ENCODE peak calls at places on chromosomes 11 and 22, in four cellular contexts. K is A549, N is HepG2, B is K562. T is an unnamed sample.

GRCh38 chr11:46346886-46347636 is at the start of gene DGKZ:
- DNase-seq in K (peak; percentile 81), N (peak; percentile 66), B (peak; percentile 97), T (peak; percentile 81)

GRCh38 chr11:68053117-68053516 is 14.3 kb downstream of the TCIRG1 start:
- DNase-seq in K (no peak), N (no peak), B (no peak), T (no peak)

GRCh38 chr11:93267383-93267782 is 63.2 kb upstream of the DEUP1 start:
- DNase-seq in K (no peak), N (no peak), B (no peak), T (no peak)

GRCh38 chr11:46693597-46694012 is 6.8 kb downstream of the ARHGAP1 start:
- DNase-seq in K (no peak), N (no peak), B (no peak), T (no peak)

GRCh38 chr11:62141111-62142042 is 17.6 kb downstream of the INCENP start:
- DNase-seq in K (no peak), N (no peak), B (no peak), T (no peak)

GRCh38 chr22:49754674-49755590 is 72.7 kb downstream of the BRD1 start:
- DNase-seq in K (no peak), N (no peak), B (no peak), T (no peak)

GRCh38 chr22:24592846-24593809 is at the start of gene LRRC75B:
- DNase-seq in K (peak; percentile 80), N (peak; percentile 85), B (peak; percentile 82), T (peak; percentile 88)

GRCh38 chr11:3947084-3947483 is 91.6 kb downstream of the STIM1 start:
- DNase-seq in K (no peak), N (no peak), B (no peak), T (no peak)

GRCh38 chr22:39351689-39352214 is 2.0 kb downstream of the SYNGR1 start:
- DNase-seq in K (no peak), N (no peak), B (no peak), T (peak; percentile 44)

GRCh38 chr11:15942936-15943335 is 413.4 kb downstream of the SOX6 start:
- DNase-seq in K (no peak), N (no peak), B (no peak), T (no peak)

GRCh38 chr11:69008774-69009440 is 4.1 kb downstream of the MRGPRF start:
- DNase-seq in K (peak; percentile 96), N (peak; percentile 36), B (peak; percentile 76), T (no peak)

GRCh38 chr11:92154611-92155010 is 70.0 kb upstream of the FAT3 start:
- DNase-seq in K (no peak), N (no peak), B (no peak), T (no peak)

GRCh38 chr11:97610000-97610399 is 1220.2 kb downstream of the JRKL start:
- DNase-seq in K (no peak), N (no peak), B (no peak), T (peak; percentile 18)

GRCh38 chr11:65311197-65311631 is 3.5 kb upstream of the CDC42EP2 start:
- DNase-seq in K (no peak), N (no peak), B (no peak), T (no peak)

GRCh38 chr11:22304337-22304961 is 33.7 kb upstream of the SLC17A6 start:
- DNase-seq in K (peak; percentile 21), N (peak; percentile 12), B (peak; percentile 24), T (no peak)

GRCh38 chr11:70470127-70470526 is 71.8 kb downstream of the CTTN start:
- DNase-seq in K (no peak), N (no peak), B (peak; percentile 17), T (no peak)

GRCh38 chr11:66089067-66089466 is 19.0 kb downstream of the PACS1 start:
- DNase-seq in K (no peak), N (no peak), B (no peak), T (no peak)

GRCh38 chr11:9657531-9657930 is 6.3 kb upstream of the SWAP70 start:
- DNase-seq in K (no peak), N (no peak), B (no peak), T (no peak)

GRCh38 chr22:40400173-40400572 is 29.8 kb downstream of the SGSM3 start:
- DNase-seq in K (no peak), N (no peak), B (no peak), T (no peak)

GRCh38 chr11:3155691-3156258 is 9.3 kb downstream of the OSBPL5 start:
- DNase-seq in K (no peak), N (no peak), B (no peak), T (no peak)

GRCh38 chr11:59614277-59615131 is 1.1 kb downstream of the OSBP start:
- DNase-seq in K (no peak), N (no peak), B (no peak), T (no peak)

GRCh38 chr11:74844072-74844471 is 95.4 kb downstream of the RNF169 start:
- DNase-seq in K (no peak), N (no peak), B (no peak), T (no peak)

GRCh38 chr11:74840486-74840885 is 91.8 kb downstream of the RNF169 start:
- DNase-seq in K (no peak), N (no peak), B (no peak), T (no peak)

GRCh38 chr11:74839971-74840370 is 91.3 kb downstream of the RNF169 start:
- DNase-seq in K (no peak), N (no peak), B (no peak), T (no peak)

GRCh38 chr11:74844865-74845264 is 96.2 kb downstream of the RNF169 start:
- DNase-seq in K (no peak), N (no peak), B (no peak), T (no peak)

GRCh38 chr11:74842967-74843366 is 94.3 kb downstream of the RNF169 start:
- DNase-seq in K (no peak), N (no peak), B (no peak), T (peak; percentile 26)
- TF ChIP-seq HMGXB4 in K (no peak), N (no peak), B (no peak), T (no peak)

DNA sequence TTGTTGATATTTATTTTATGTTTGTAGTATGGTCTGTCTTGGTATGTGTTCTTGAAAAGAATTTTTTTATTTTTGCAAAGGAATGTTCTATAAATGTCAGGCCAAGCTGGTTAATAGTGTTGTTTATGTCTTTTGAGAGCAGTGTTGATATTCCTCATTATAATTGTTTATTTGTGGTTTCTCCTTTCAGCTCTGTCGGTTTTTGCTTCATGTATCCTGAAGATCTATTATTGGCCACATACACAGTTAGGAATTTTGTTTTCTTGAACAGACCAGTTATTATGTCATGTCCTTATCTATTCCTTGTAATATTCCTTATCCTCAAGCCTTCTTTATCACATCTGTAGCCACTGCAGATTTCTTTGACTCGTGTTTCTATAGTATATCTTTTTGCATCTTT is 56.5 kb downstream of the PDHX start:
- DNase-seq in K (no peak), N (no peak), B (no peak), T (no peak)
- TF ChIP-seq HMGXB4 in K (no peak), N (no peak), B (no peak), T (no peak)

DNA sequence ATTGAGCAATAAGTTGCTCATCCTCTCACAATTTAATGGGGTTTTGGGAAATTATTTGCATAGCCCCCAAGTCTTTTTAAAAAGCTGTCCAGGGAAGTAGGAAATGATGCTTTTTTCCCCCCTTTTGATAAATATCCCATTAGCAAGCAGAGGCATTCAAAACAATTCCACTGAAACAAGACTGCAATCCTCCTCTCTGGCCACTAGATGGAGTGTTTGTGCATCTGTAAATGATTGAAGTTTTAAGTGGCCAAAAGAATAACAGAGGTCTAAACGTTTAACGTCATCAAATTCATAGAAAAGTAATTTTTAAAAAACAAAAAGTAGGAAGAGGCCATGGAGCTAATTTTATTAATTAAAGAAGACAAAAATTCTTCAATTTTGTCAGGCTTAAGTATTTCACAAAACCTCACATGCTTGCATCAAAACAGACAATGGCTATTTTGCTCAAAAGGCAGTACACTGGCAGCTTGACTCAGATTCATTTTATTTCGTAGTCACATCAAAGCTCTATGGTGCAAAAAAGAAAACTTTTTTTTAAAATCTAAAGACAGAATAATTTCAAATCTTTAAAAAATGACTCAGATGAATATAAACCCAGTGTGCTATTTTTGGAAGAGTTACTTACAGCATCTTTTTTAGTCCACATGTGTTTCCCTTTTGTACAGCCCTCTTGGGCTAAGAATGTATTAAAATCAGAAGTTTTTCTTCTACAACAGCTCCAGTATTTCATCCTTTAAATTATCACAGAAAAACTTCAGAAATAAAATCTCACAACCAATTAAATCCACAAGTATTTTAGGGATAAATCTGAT is 17.8 kb downstream of the CHORDC1 start:
- DNase-seq in K (peak; percentile 32), N (peak; percentile 66), B (peak; percentile 35), T (no peak)
- TF ChIP-seq HMGXB4 in K (no peak), N (no peak), B (no peak), T (no peak)

GRCh38 chr11:134469627-134470026 is 57.6 kb upstream of the B3GAT1 start:
- DNase-seq in K (no peak), N (no peak), B (peak; percentile 67), T (no peak)
- TF ChIP-seq HMGXB4 in K (no peak), N (no peak), B (no peak), T (no peak)

DNA sequence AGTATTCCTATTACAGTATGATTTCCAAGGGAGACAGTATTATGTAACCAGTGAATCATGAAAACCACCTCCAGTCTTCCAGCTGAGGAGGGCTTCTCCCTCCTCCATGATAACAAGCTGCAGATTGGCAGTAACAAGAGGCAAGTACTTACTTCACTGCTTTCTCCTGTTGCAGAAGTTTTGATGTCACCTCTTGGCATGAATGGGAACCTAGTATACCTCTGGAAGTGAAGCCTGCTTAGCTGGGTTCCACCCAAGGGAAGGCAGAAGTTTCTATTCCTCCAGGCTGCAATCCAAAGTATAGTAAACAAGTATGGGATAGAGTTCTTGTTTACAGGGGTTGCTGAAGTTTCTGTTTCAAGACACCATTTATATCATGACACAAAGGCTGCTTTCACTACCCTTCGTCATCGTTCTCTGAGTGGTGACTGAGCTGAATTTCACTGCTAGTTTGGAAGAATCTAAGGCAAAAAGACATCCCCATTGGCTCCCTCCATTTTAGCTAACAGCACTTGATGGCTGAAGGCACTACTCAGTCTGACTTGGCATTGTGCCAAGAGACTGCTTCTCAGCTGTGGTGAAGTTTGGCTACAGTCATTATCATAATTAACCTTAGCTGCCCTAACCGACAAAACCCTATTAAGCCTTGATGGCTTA is 49.8 kb downstream of the FDX1 start:
- DNase-seq in K (no peak), N (no peak), B (peak; percentile 19), T (no peak)
- TF ChIP-seq HMGXB4 in K (no peak), N (no peak), B (no peak), T (no peak)

GRCh38 chr11:26227311-26227710 is 104.6 kb upstream of the ANO3 start:
- DNase-seq in K (peak; percentile 2), N (peak; percentile 4), B (no peak), T (no peak)
- TF ChIP-seq HMGXB4 in K (no peak), N (no peak), B (no peak), T (no peak)

GRCh38 chr11:132123854-132124835 is 753.7 kb downstream of the NTM start:
- DNase-seq in K (no peak), N (no peak), B (no peak), T (peak; percentile 46)

GRCh38 chr11:132122701-132123100 is 752.3 kb downstream of the NTM start:
- DNase-seq in K (no peak), N (no peak), B (no peak), T (no peak)

GRCh38 chr11:132126973-132127900 is 756.8 kb downstream of the NTM start:
- DNase-seq in K (no peak), N (peak; percentile 3), B (no peak), T (peak; percentile 46)

GRCh38 chr11:132123449-132123848 is 753.0 kb downstream of the NTM start:
- DNase-seq in K (no peak), N (no peak), B (no peak), T (peak; percentile 35)

GRCh38 chr11:132125855-132126841 is 755.7 kb downstream of the NTM start:
- DNase-seq in K (no peak), N (no peak), B (no peak), T (no peak)
- TF ChIP-seq HMGXB4 in K (no peak), N (no peak), B (no peak), T (no peak)

GRCh38 chr11:12893787-12894672 is 115.1 kb upstream of the RASSF10 start:
- DNase-seq in K (peak; percentile 51), N (peak; percentile 39), B (peak; percentile 65), T (peak; percentile 84)
- TF ChIP-seq HMGXB4 in K (no peak), N (no peak), B (no peak), T (no peak)